ENCODE peak calls at places on chromosome 3, in eight cellular contexts. X is GM23248; C is transverse colon; E is Peyer's patch; H is CD8-positive, alpha-beta memory T cell; B is cardiac muscle cell; G is CD8-positive, alpha-beta T cell; I is uterus. M is an unnamed sample.

GRCh38 chr3:152853196-152853595 is 18.3 kb downstream of the P2RY1 start:
- DNase-seq in I (no peak), B (no peak), E (no peak), C (no peak), X (peak; percentile 58), G (no peak), H (no peak), M (no peak)

GRCh38 chr3:46628980-46629379 is 16.7 kb downstream of the FAM240A start:
- DNase-seq in B (no peak), H (no peak), E (no peak), I (peak; percentile 24), X (peak; percentile 61), G (no peak), C (peak; percentile 26), M (no peak)

GRCh38 chr3:157445897-157446296 is 9.2 kb downstream of the PTX3 start:
- DNase-seq in E (no peak), X (peak; percentile 80), I (no peak), H (no peak), B (no peak), C (no peak), G (no peak), M (no peak)

GRCh38 chr3:196694941-196695848 is 16.9 kb downstream of the CEP19 start:
- DNase-seq in B (no peak), E (no peak), H (no peak), C (no peak), X (no peak), G (no peak), I (no peak), M (no peak)

GRCh38 chr3:29868702-29869101 is 587.8 kb downstream of the RBMS3 start:
- DNase-seq in B (no peak), C (no peak), H (no peak), E (no peak), I (no peak), X (no peak), G (no peak), M (no peak)

GRCh38 chr3:9862391-9863235 is 17.4 kb downstream of the CIDEC start:
- DNase-seq in I (peak; percentile 85), E (no peak), H (no peak), X (peak; percentile 51), G (peak; percentile 27), B (peak; percentile 82), C (peak; percentile 71), M (peak; percentile 15)

GRCh38 chr3:45180051-45180450 is 33.9 kb upstream of the CDCP1 start:
- DNase-seq in G (no peak), C (no peak), E (no peak), H (no peak), I (no peak), X (peak; percentile 90), B (no peak), M (no peak)

GRCh38 chr3:170257145-170257544 is 34.9 kb downstream of the PRKCI start:
- DNase-seq in E (no peak), B (no peak), I (no peak), G (no peak), X (no peak), H (no peak), C (no peak), M (no peak)

GRCh38 chr3:27544372-27544865 is 60.2 kb upstream of the SLC4A7 start:
- DNase-seq in C (no peak), X (peak; percentile 83), H (no peak), E (no peak), G (no peak), B (no peak), I (no peak), M (no peak)

GRCh38 chr3:99885851-99886250 is 68.2 kb downstream of the CMSS1 start:
- DNase-seq in E (no peak), I (no peak), C (no peak), H (no peak), B (no peak), G (no peak), X (no peak), M (no peak)

GRCh38 chr3:75906555-75907112 is 121.3 kb upstream of the ZNF717 start:
- DNase-seq in G (no peak), H (no peak), C (no peak), B (peak; percentile 81), X (peak; percentile 68), E (no peak), I (no peak), M (no peak)

GRCh38 chr3:147117631-147118030 is 288.7 kb downstream of the ZIC4 start:
- DNase-seq in B (no peak), H (no peak), I (no peak), G (no peak), X (no peak), C (no peak), E (no peak), M (no peak)

GRCh38 chr3:15708882-15709677 is 88.7 kb downstream of the ANKRD28 start:
- DNase-seq in B (no peak), G (no peak), H (no peak), I (no peak), E (no peak), C (no peak), X (peak; percentile 82), M (no peak)

GRCh38 chr3:123880998-123881561 is 3.1 kb downstream of the MYLK start:
- DNase-seq in C (no peak), G (no peak), B (peak; percentile 14), H (no peak), I (no peak), E (no peak), X (peak; percentile 74), M (no peak)

DNA sequence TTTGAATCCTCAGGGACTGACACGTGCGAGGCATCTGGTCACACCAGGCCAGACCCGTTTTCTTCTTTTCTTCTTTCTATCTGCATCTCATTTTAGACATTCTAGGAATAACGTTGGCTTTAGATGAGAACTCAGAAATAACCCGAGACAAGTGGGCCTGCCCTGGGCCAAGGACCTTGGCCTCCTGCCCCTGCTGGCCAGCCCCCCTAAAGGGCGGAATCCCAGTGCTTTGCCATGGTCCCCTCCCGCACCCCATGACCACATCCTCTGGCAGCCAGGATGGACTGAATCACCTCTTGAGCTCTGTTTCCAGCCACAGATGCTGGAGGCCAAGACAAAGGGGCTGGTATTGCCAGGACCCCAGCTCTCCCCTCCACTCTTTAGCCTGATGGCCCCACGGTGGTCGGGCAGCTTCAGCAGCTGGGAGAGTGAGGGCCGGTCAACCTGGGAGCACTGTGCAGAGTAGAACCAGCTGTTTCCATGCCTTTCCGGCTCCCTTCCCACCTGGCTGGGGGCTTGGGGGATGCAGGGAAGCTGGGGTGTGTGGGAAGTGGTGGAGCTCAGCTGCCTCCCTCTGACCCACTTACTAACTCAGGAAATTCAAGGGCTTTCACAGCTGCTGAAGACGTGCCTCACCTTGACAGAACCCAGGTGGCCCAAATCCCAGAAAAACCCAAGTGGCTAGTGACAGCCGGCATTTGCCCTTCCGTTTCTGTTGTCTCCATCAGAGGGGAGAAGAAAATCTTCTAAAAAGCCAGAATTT is 190.9 kb downstream of the FAM43A start:
- DNase-seq in C (no peak), X (peak; percentile 45), G (no peak), I (no peak), H (no peak), E (peak; percentile 10), B (no peak), M (no peak)
- H3K4me1 ChIP-seq in C (peaks cover 39% of the 10 kb centered on the region), X (peaks cover 23% of the 10 kb centered on the region), G (no peaks in the 10 kb centered on the region), I (no peaks in the 10 kb centered on the region), H (no peaks in the 10 kb centered on the region), E (no peaks in the 10 kb centered on the region), B (peaks cover 14% of the 10 kb centered on the region), M (peaks cover 4% of the 10 kb centered on the region)

GRCh38 chr3:31533169-31533870 is 595 bp downstream of the STT3B start:
- DNase-seq in H (peak; percentile 51), G (peak; percentile 60), I (peak; percentile 61), B (peak; percentile 60), X (peak; percentile 70), E (peak; percentile 53), C (peak; percentile 66), M (peak; percentile 78)
- H3K4me1 ChIP-seq in H (peaks cover 24% of the 10 kb centered on the region), G (peaks cover 32% of the 10 kb centered on the region), I (peaks cover 3% of the 10 kb centered on the region), B (peaks cover 27% of the 10 kb centered on the region), X (peaks cover 30% of the 10 kb centered on the region), E (no peaks in the 10 kb centered on the region), C (peaks cover 50% of the 10 kb centered on the region), M (peaks cover 43% of the 10 kb centered on the region)

GRCh38 chr3:136882575-136882974 is 20.6 kb downstream of the NCK1 start:
- DNase-seq in G (no peak), B (no peak), E (no peak), H (no peak), C (no peak), X (no peak), I (no peak), M (no peak)

GRCh38 chr3:136885357-136886213 is 23.6 kb downstream of the NCK1 start:
- DNase-seq in I (no peak), C (no peak), E (no peak), B (no peak), G (no peak), H (no peak), X (no peak), M (peak; percentile 52)

GRCh38 chr3:136889947-136890346 is 27.9 kb downstream of the NCK1 start:
- DNase-seq in X (no peak), G (no peak), E (no peak), I (no peak), H (no peak), C (no peak), B (no peak), M (no peak)

DNA sequence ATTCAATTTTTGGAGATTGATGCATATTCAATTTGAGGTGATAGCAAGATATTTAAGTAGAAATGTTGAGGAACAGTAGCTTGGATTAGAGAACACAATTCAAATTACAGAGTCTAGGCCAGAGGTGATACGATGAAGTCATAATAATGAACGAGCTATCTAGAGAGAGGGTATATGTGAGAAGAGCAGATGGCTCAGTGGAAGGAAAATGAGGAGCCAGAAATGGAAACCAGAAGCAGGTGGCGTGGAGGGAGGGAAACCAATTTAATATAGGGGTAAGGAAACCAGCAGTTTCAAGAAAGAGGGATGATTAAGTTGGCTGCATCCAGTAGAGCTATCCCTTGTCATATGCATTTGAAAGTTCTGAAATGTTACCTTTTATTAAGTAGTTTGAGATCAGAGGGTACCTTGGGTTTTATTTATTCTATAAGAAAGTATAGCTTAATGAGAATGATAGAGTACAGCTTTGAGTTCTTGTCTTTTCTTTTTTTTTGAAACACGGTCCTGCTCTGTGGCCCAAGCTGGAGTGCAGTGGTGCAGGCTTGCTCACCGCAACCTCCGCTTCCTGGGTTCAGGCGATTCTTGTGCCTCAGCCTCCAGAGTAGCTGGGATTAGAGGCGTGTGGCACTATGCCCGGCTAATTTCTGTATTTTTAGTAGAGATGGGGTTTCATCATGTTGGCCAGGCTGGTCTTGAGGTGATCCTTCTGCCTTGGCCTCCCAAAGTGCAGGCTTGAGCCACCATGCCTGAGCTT is 22.1 kb downstream of the NCK1 start:
- DNase-seq in H (no peak), C (no peak), B (no peak), X (no peak), G (no peak), E (no peak), I (no peak), M (no peak)
- H3K4me1 ChIP-seq in H (peaks cover 66% of the 10 kb centered on the region), C (peaks cover 4% of the 10 kb centered on the region), B (no peaks in the 10 kb centered on the region), X (no peaks in the 10 kb centered on the region), G (peaks cover 52% of the 10 kb centered on the region), E (no peaks in the 10 kb centered on the region), I (no peaks in the 10 kb centered on the region), M (peaks cover 86% of the 10 kb centered on the region)

GRCh38 chr3:4735243-4735642 is 242.1 kb downstream of the ITPR1 start:
- DNase-seq in I (no peak), C (no peak), G (no peak), B (no peak), E (no peak), X (no peak), H (no peak), M (no peak)
- H3K4me1 ChIP-seq in I (no peaks in the 10 kb centered on the region), C (no peaks in the 10 kb centered on the region), G (peaks cover 52% of the 10 kb centered on the region), B (peaks cover 9% of the 10 kb centered on the region), E (no peaks in the 10 kb centered on the region), X (no peaks in the 10 kb centered on the region), H (peaks cover 41% of the 10 kb centered on the region), M (peaks cover 42% of the 10 kb centered on the region)

M was measured in CD4-positive, alpha-beta memory T cell.